ENCODE peak calls at places on chromosomes 11 and 22, in seven cellular contexts. U is ovary, F is H9, N is dorsolateral prefrontal cortex, T is left ventricle myocardium inferior, H is B cell, C is GM13977. O is an unnamed sample.

GRCh38 chr11:64181506-64182411 is 4.2 kb upstream of the STIP1 start:
- DNase-seq in T (peak; percentile 93), H (peak; percentile 56), C (peak; percentile 60), U (peak; percentile 91), F (peak; percentile 89), N (peak; percentile 96), O (peak; percentile 75)

GRCh38 chr11:17649696-17650600 is 69.4 kb upstream of the MYOD1 start:
- DNase-seq in T (no peak), H (no peak), F (no peak), U (no peak), C (peak; percentile 12), N (no peak), O (no peak)

GRCh38 chr22:19896665-19897355 is 42.1 kb upstream of the GNB1L start:
- DNase-seq in N (peak; percentile 72), F (no peak), U (no peak), H (no peak), C (no peak), T (no peak), O (peak; percentile 70)

GRCh38 chr22:50218996-50219727 is 18.4 kb downstream of the SELENOO start:
- DNase-seq in C (no peak), U (peak; percentile 98), H (no peak), F (peak; percentile 77), N (peak; percentile 72), T (peak; percentile 89), O (no peak)

GRCh38 chr11:93591247-93591898 is 48.2 kb upstream of the SMCO4 start:
- DNase-seq in H (no peak), C (peak; percentile 5), F (no peak), N (no peak), U (no peak), T (no peak), O (no peak)

GRCh38 chr22:48783821-48784266 is 1043.8 kb downstream of the BRD1 start:
- DNase-seq in T (no peak), C (no peak), F (no peak), U (no peak), N (no peak), H (no peak), O (no peak)

GRCh38 chr11:117843666-117844484 is 19.3 kb upstream of the FXYD2 start:
- DNase-seq in F (peak; percentile 74), T (peak; percentile 85), H (peak; percentile 83), N (peak; percentile 79), C (peak; percentile 68), U (peak; percentile 90), O (peak; percentile 92)

GRCh38 chr11:122703541-122704272 is 48.2 kb downstream of the UBASH3B start:
- DNase-seq in F (no peak), U (no peak), T (no peak), C (no peak), H (no peak), N (no peak), O (peak; percentile 83)

GRCh38 chr22:23608583-23608982 is 23.5 kb downstream of the DRICH1 start:
- DNase-seq in N (no peak), T (no peak), H (no peak), F (peak; percentile 67), U (no peak), C (no peak), O (no peak)

GRCh38 chr22:20584872-20585639 is 77.6 kb downstream of the MED15 start:
- DNase-seq in U (no peak), F (no peak), N (no peak), T (peak; percentile 15), C (no peak), H (no peak), O (no peak)

GRCh38 chr11:79152511-79152910 is 288.3 kb downstream of the TENM4 start:
- DNase-seq in H (no peak), F (no peak), T (no peak), N (peak; percentile 43), C (no peak), U (peak; percentile 42), O (no peak)

GRCh38 chr22:39839917-39840510 is 53.5 kb downstream of the ENTHD1 start:
- DNase-seq in F (no peak), H (no peak), T (no peak), U (no peak), C (peak; percentile 12), N (no peak), O (peak; percentile 72)

GRCh38 chr11:116782728-116783127 is 5.1 kb downstream of the ZPR1 start:
- DNase-seq in F (no peak), N (no peak), T (no peak), U (no peak), H (no peak), C (no peak), O (no peak)

GRCh38 chr11:28176231-28176853 is 68.2 kb downstream of the METTL15 start:
- DNase-seq in U (no peak), H (no peak), N (no peak), T (no peak), C (no peak), F (no peak), O (no peak)

GRCh38 chr22:49228431-49229037 is 599.1 kb downstream of the BRD1 start:
- DNase-seq in T (no peak), C (no peak), F (peak; percentile 9), U (peak; percentile 3), N (no peak), H (no peak), O (no peak)

GRCh38 chr11:77302752-77303151 is 1.3 kb upstream of the GDPD4 start:
- DNase-seq in C (no peak), N (no peak), F (no peak), U (no peak), T (no peak), H (no peak), O (no peak)

DNA sequence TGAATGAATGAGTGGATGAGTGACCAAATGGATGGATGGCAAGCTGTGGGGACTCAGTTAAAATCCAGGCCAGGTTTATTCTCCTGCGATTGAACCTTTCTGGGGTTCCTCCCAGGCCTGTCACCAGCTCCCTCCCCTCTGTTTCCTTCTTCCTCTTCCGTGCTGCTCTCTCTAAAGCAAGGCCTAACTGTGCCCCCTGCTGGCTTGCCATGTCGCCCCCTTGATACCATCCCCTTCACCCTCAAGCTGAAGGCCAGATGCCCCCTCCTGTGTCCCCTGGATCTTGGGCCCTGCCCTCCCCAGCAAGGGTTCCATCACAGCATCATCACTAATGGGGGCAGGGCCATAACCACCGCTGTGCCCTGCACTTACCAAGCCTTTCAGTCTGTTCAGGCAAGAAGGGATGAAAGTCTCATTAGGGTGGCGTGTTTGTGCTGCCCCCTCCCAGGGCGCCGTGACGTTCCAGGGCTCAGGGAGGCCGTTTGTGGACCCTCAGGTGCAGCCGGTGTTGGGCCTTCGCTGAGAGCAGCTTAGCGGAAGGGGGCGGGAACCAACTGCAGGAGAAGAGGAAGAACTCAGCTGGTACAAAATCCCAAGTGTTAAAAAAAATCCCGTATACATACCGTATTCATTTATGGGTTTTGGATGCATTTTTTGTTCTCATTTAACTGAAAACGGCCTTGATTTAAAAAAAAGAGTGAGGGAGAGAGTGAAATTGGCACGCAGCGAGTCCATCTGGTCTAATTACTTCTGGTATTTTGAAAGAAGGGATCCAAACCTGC is 69.9 kb downstream of the MPPED1 start:
- DNase-seq in N (peak; percentile 61), F (no peak), H (no peak), U (no peak), C (peak; percentile 48), T (no peak), O (peak; percentile 61)
- TF ChIP-seq CTCF in N (no peak), F (peak; percentile 22), H (no peak), U (no peak), C (peak; percentile 13), T (no peak), O (peak; percentile 41)

DNA sequence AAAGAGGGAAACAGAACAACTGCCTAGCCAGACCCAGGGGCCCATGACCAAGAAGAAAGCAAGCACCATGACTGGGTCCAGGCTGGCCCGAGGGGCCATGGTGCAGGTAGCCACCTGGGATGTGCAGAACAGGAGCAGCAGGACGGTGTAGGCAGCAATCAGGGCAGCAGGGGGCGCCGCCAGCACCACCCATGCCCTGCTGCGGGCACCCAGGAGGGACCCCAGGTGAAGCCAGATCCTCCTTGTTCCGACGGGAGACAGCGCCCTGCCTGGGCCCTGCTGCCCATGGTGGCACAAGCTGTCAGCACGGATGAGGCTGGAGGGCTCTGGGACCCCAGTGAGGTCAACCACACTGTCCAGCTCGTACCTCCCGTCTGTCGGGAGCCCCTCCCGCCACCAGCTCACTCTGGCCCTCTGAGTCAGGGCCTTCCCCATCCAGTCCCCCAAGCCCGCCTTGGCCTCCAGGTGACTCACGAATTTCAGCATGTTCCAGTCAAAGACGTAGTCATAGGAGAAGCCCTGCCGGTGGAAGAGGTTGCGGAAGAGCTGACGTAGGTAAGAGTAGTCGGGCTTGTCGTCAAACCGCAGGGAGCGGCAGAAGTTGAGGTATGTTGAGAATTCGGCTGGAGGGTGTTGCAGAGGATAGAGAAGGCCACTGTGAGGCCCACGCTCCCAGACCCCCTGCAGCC is 18.8 kb downstream of the CSNK1E start:
- DNase-seq in T (no peak), N (no peak), F (peak; percentile 74), U (no peak), H (no peak), C (peak; percentile 58), O (peak; percentile 63)
- TF ChIP-seq CTCF in T (peak; percentile 43), N (peak; percentile 26), F (peak; percentile 79), U (no peak), H (peak; percentile 65), C (peak; percentile 71), O (peak; percentile 67)

GRCh38 chr11:12088047-12088481 is 22.3 kb upstream of the MICAL2 start:
- DNase-seq in C (no peak), H (no peak), U (no peak), F (no peak), T (peak; percentile 68), N (peak; percentile 56), O (peak; percentile 25)
- TF ChIP-seq CTCF in C (peak; percentile 5), H (no peak), U (no peak), F (no peak), T (peak; percentile 72), N (peak; percentile 39), O (no peak)

DNA sequence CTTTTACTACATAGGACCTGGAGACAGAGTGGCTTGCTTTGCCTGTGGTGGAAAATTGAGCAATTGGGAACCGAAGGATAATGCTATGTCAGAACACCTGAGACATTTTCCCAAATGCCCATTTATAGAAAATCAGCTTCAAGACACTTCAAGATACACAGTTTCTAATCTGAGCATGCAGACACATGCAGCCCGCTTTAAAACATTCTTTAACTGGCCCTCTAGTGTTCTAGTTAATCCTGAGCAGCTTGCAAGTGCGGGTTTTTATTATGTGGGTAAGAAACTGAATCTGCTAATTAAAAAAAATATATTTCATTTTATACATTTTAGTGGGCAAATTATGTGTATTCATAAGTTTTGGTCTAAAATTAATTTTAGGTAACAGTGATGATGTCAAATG is 7.8 kb downstream of the BIRC3 start:
- DNase-seq in T (no peak), F (no peak), N (no peak), U (no peak), C (no peak), H (no peak), O (no peak)
- TF ChIP-seq CTCF in T (no peak), F (no peak), N (no peak), U (no peak), C (no peak), H (no peak), O (no peak)

GRCh38 chr11:1879342-1879940 is 12.3 kb downstream of the PRR33 start:
- DNase-seq in N (no peak), C (no peak), T (peak; percentile 24), H (no peak), F (no peak), U (peak; percentile 39), O (peak; percentile 1)
- TF ChIP-seq CTCF in N (no peak), C (no peak), T (no peak), H (no peak), F (no peak), U (no peak), O (no peak)

GRCh38 chr11:70790671-70791300 is 392.5 kb downstream of the CTTN start:
- DNase-seq in N (no peak), C (no peak), T (no peak), H (no peak), F (peak; percentile 50), U (no peak), O (no peak)
- TF ChIP-seq CTCF in N (no peak), C (no peak), T (no peak), H (no peak), F (peak; percentile 64), U (no peak), O (no peak)

GRCh38 chr22:47452184-47452583 is 689.7 kb downstream of the TBC1D22A start:
- DNase-seq in H (no peak), U (no peak), T (no peak), N (no peak), F (no peak), C (no peak), O (peak; percentile 14)
- TF ChIP-seq CTCF in H (peak; percentile 32), U (no peak), T (peak; percentile 38), N (no peak), F (peak; percentile 35), C (peak; percentile 2), O (peak; percentile 62)